ENCODE peak calls at places on chromosomes 11 and 22, in five cellular contexts. One of them, this sample, is unnamed.

GRCh38 chr22:23969071-23969470 is 2.4 kb downstream of the DDTL start:
- DNase-seq in stimulated activated CD8-positive, alpha-beta memory T cell treated with anti-CD3 and anti-CD28 coated beads, Interleukin-15, amount 100 ng/mL, for 1 hour: no peak
- DNase-seq in nucleus accumbens: no peak
- DNase-seq in Right ventricle myocardium inferior: peak
- DNase-seq in NCI-H1092 treated with DMSO at 0.1 percent for 48 hours: no peak
- DNase-seq in this sample: no peak

GRCh38 chr11:60348116-60348515 is 21.1 kb downstream of the MS4A6E start:
- DNase-seq in nucleus accumbens: no peak
- DNase-seq in Right ventricle myocardium inferior: no peak
- DNase-seq in NCI-H1092 treated with DMSO at 0.1 percent for 48 hours: no peak
- DNase-seq in stimulated activated CD8-positive, alpha-beta memory T cell treated with anti-CD3 and anti-CD28 coated beads, Interleukin-15, amount 100 ng/mL, for 1 hour: no peak
- DNase-seq in this sample: peak

GRCh38 chr11:102522332-102523207 is 8.0 kb downstream of the MMP7 start:
- DNase-seq in stimulated activated CD8-positive, alpha-beta memory T cell treated with anti-CD3 and anti-CD28 coated beads, Interleukin-15, amount 100 ng/mL, for 1 hour: no peak
- DNase-seq in NCI-H1092 treated with DMSO at 0.1 percent for 48 hours: no peak
- DNase-seq in Right ventricle myocardium inferior: no peak
- DNase-seq in nucleus accumbens: no peak
- DNase-seq in this sample: no peak

GRCh38 chr22:28341001-28341400 is 338.6 kb downstream of the TTC28 start:
- DNase-seq in NCI-H1092 treated with DMSO at 0.1 percent for 48 hours: no peak
- DNase-seq in Right ventricle myocardium inferior: no peak
- DNase-seq in stimulated activated CD8-positive, alpha-beta memory T cell treated with anti-CD3 and anti-CD28 coated beads, Interleukin-15, amount 100 ng/mL, for 1 hour: no peak
- DNase-seq in nucleus accumbens: no peak
- DNase-seq in this sample: no peak

GRCh38 chr22:32533265-32534068 is 58.9 kb downstream of the FBXO7 start:
- DNase-seq in Right ventricle myocardium inferior: no peak
- DNase-seq in nucleus accumbens: no peak
- DNase-seq in NCI-H1092 treated with DMSO at 0.1 percent for 48 hours: no peak
- DNase-seq in stimulated activated CD8-positive, alpha-beta memory T cell treated with anti-CD3 and anti-CD28 coated beads, Interleukin-15, amount 100 ng/mL, for 1 hour: no peak
- DNase-seq in this sample: no peak

GRCh38 chr11:118997627-118998387 is at the start of gene CENATAC:
- DNase-seq in stimulated activated CD8-positive, alpha-beta memory T cell treated with anti-CD3 and anti-CD28 coated beads, Interleukin-15, amount 100 ng/mL, for 1 hour: peak
- DNase-seq in NCI-H1092 treated with DMSO at 0.1 percent for 48 hours: peak
- DNase-seq in nucleus accumbens: peak
- DNase-seq in Right ventricle myocardium inferior: peak
- DNase-seq in this sample: peak

GRCh38 chr11:112334381-112334780 is 73.7 kb upstream of the PLET1 start:
- DNase-seq in NCI-H1092 treated with DMSO at 0.1 percent for 48 hours: no peak
- DNase-seq in Right ventricle myocardium inferior: no peak
- DNase-seq in nucleus accumbens: no peak
- DNase-seq in stimulated activated CD8-positive, alpha-beta memory T cell treated with anti-CD3 and anti-CD28 coated beads, Interleukin-15, amount 100 ng/mL, for 1 hour: no peak
- DNase-seq in this sample: peak

GRCh38 chr11:124113890-124114289 is 1.4 kb upstream of the VWA5A start:
- DNase-seq in nucleus accumbens: no peak
- DNase-seq in Right ventricle myocardium inferior: no peak
- DNase-seq in NCI-H1092 treated with DMSO at 0.1 percent for 48 hours: no peak
- DNase-seq in stimulated activated CD8-positive, alpha-beta memory T cell treated with anti-CD3 and anti-CD28 coated beads, Interleukin-15, amount 100 ng/mL, for 1 hour: no peak
- DNase-seq in this sample: no peak

GRCh38 chr11:16184588-16184987 is 171.8 kb downstream of the SOX6 start:
- DNase-seq in NCI-H1092 treated with DMSO at 0.1 percent for 48 hours: peak
- DNase-seq in Right ventricle myocardium inferior: no peak
- DNase-seq in stimulated activated CD8-positive, alpha-beta memory T cell treated with anti-CD3 and anti-CD28 coated beads, Interleukin-15, amount 100 ng/mL, for 1 hour: no peak
- DNase-seq in nucleus accumbens: no peak
- DNase-seq in this sample: peak

GRCh38 chr11:7903940-7904339 is 27.1 kb downstream of the OR10A6 start:
- DNase-seq in nucleus accumbens: no peak
- DNase-seq in stimulated activated CD8-positive, alpha-beta memory T cell treated with anti-CD3 and anti-CD28 coated beads, Interleukin-15, amount 100 ng/mL, for 1 hour: no peak
- DNase-seq in Right ventricle myocardium inferior: no peak
- DNase-seq in NCI-H1092 treated with DMSO at 0.1 percent for 48 hours: no peak
- DNase-seq in this sample: no peak

GRCh38 chr11:69120096-69120875 is 35.4 kb upstream of the SMIM38 start:
- DNase-seq in nucleus accumbens: no peak
- DNase-seq in Right ventricle myocardium inferior: no peak
- DNase-seq in stimulated activated CD8-positive, alpha-beta memory T cell treated with anti-CD3 and anti-CD28 coated beads, Interleukin-15, amount 100 ng/mL, for 1 hour: no peak
- DNase-seq in NCI-H1092 treated with DMSO at 0.1 percent for 48 hours: no peak
- DNase-seq in this sample: no peak

GRCh38 chr11:36296925-36297604 is 977 bp downstream of the PRR5L start:
- DNase-seq in stimulated activated CD8-positive, alpha-beta memory T cell treated with anti-CD3 and anti-CD28 coated beads, Interleukin-15, amount 100 ng/mL, for 1 hour: no peak
- DNase-seq in NCI-H1092 treated with DMSO at 0.1 percent for 48 hours: no peak
- DNase-seq in nucleus accumbens: no peak
- DNase-seq in Right ventricle myocardium inferior: no peak
- DNase-seq in this sample: no peak

GRCh38 chr22:31044262-31044861 is 36.8 kb upstream of the SMTN start:
- DNase-seq in stimulated activated CD8-positive, alpha-beta memory T cell treated with anti-CD3 and anti-CD28 coated beads, Interleukin-15, amount 100 ng/mL, for 1 hour: no peak
- DNase-seq in Right ventricle myocardium inferior: no peak
- DNase-seq in NCI-H1092 treated with DMSO at 0.1 percent for 48 hours: no peak
- DNase-seq in nucleus accumbens: no peak
- DNase-seq in this sample: no peak

GRCh38 chr22:23118647-23119491 is 22.9 kb downstream of the RSPH14 start:
- DNase-seq in NCI-H1092 treated with DMSO at 0.1 percent for 48 hours: no peak
- DNase-seq in stimulated activated CD8-positive, alpha-beta memory T cell treated with anti-CD3 and anti-CD28 coated beads, Interleukin-15, amount 100 ng/mL, for 1 hour: no peak
- DNase-seq in Right ventricle myocardium inferior: peak
- DNase-seq in nucleus accumbens: no peak
- DNase-seq in this sample: no peak

GRCh38 chr11:114440971-114441810 is 1.9 kb downstream of the REXO2 start:
- DNase-seq in Right ventricle myocardium inferior: no peak
- DNase-seq in nucleus accumbens: no peak
- DNase-seq in NCI-H1092 treated with DMSO at 0.1 percent for 48 hours: peak
- DNase-seq in stimulated activated CD8-positive, alpha-beta memory T cell treated with anti-CD3 and anti-CD28 coated beads, Interleukin-15, amount 100 ng/mL, for 1 hour: no peak
- DNase-seq in this sample: peak

GRCh38 chr11:76613901-76614300 is 56.6 kb downstream of the LRRC32 start:
- DNase-seq in nucleus accumbens: no peak
- DNase-seq in Right ventricle myocardium inferior: peak
- DNase-seq in NCI-H1092 treated with DMSO at 0.1 percent for 48 hours: no peak
- DNase-seq in stimulated activated CD8-positive, alpha-beta memory T cell treated with anti-CD3 and anti-CD28 coated beads, Interleukin-15, amount 100 ng/mL, for 1 hour: no peak
- DNase-seq in this sample: no peak

GRCh38 chr11:11349870-11350325 is 3.2 kb downstream of the CSNK2A3 start:
- DNase-seq in NCI-H1092 treated with DMSO at 0.1 percent for 48 hours: no peak
- DNase-seq in stimulated activated CD8-positive, alpha-beta memory T cell treated with anti-CD3 and anti-CD28 coated beads, Interleukin-15, amount 100 ng/mL, for 1 hour: no peak
- DNase-seq in Right ventricle myocardium inferior: no peak
- DNase-seq in nucleus accumbens: no peak
- DNase-seq in this sample: no peak

GRCh38 chr11:76787271-76787670 is 4.1 kb downstream of the TSKU start:
- DNase-seq in Right ventricle myocardium inferior: no peak
- DNase-seq in nucleus accumbens: no peak
- DNase-seq in NCI-H1092 treated with DMSO at 0.1 percent for 48 hours: no peak
- DNase-seq in stimulated activated CD8-positive, alpha-beta memory T cell treated with anti-CD3 and anti-CD28 coated beads, Interleukin-15, amount 100 ng/mL, for 1 hour: no peak
- DNase-seq in this sample: no peak

GRCh38 chr22:37752189-37753061 is 55.3 kb upstream of the GCAT start:
- DNase-seq in stimulated activated CD8-positive, alpha-beta memory T cell treated with anti-CD3 and anti-CD28 coated beads, Interleukin-15, amount 100 ng/mL, for 1 hour: no peak
- DNase-seq in nucleus accumbens: no peak
- DNase-seq in Right ventricle myocardium inferior: peak
- DNase-seq in NCI-H1092 treated with DMSO at 0.1 percent for 48 hours: peak
- DNase-seq in this sample: peak

GRCh38 chr11:91100432-91100831 is 877.6 kb upstream of the CHORDC1 start:
- DNase-seq in NCI-H1092 treated with DMSO at 0.1 percent for 48 hours: no peak
- DNase-seq in nucleus accumbens: no peak
- DNase-seq in stimulated activated CD8-positive, alpha-beta memory T cell treated with anti-CD3 and anti-CD28 coated beads, Interleukin-15, amount 100 ng/mL, for 1 hour: no peak
- DNase-seq in Right ventricle myocardium inferior: no peak
- DNase-seq in this sample: no peak

GRCh38 chr11:8906629-8907028 is 4.4 kb upstream of the AKIP1 start:
- DNase-seq in Right ventricle myocardium inferior: no peak
- DNase-seq in nucleus accumbens: no peak
- DNase-seq in stimulated activated CD8-positive, alpha-beta memory T cell treated with anti-CD3 and anti-CD28 coated beads, Interleukin-15, amount 100 ng/mL, for 1 hour: no peak
- DNase-seq in NCI-H1092 treated with DMSO at 0.1 percent for 48 hours: no peak
- DNase-seq in this sample: no peak

GRCh38 chr11:35326266-35326879 is 93.0 kb downstream of the SLC1A2 start:
- DNase-seq in stimulated activated CD8-positive, alpha-beta memory T cell treated with anti-CD3 and anti-CD28 coated beads, Interleukin-15, amount 100 ng/mL, for 1 hour: no peak
- DNase-seq in Right ventricle myocardium inferior: no peak
- DNase-seq in nucleus accumbens: no peak
- DNase-seq in NCI-H1092 treated with DMSO at 0.1 percent for 48 hours: no peak
- DNase-seq in this sample: no peak

GRCh38 chr11:113317297-113317696 is 2.9 kb downstream of the TTC12 start:
- DNase-seq in NCI-H1092 treated with DMSO at 0.1 percent for 48 hours: peak
- DNase-seq in Right ventricle myocardium inferior: no peak
- DNase-seq in stimulated activated CD8-positive, alpha-beta memory T cell treated with anti-CD3 and anti-CD28 coated beads, Interleukin-15, amount 100 ng/mL, for 1 hour: no peak
- DNase-seq in nucleus accumbens: no peak
- DNase-seq in this sample: peak

GRCh38 chr22:48899523-48900326 is 927.9 kb downstream of the BRD1 start:
- DNase-seq in nucleus accumbens: no peak
- DNase-seq in stimulated activated CD8-positive, alpha-beta memory T cell treated with anti-CD3 and anti-CD28 coated beads, Interleukin-15, amount 100 ng/mL, for 1 hour: no peak
- DNase-seq in Right ventricle myocardium inferior: no peak
- DNase-seq in NCI-H1092 treated with DMSO at 0.1 percent for 48 hours: no peak
- DNase-seq in this sample: no peak

GRCh38 chr11:94184861-94185260 is 56.2 kb downstream of the PANX1 start:
- DNase-seq in nucleus accumbens: no peak
- DNase-seq in NCI-H1092 treated with DMSO at 0.1 percent for 48 hours: no peak
- DNase-seq in Right ventricle myocardium inferior: no peak
- DNase-seq in stimulated activated CD8-positive, alpha-beta memory T cell treated with anti-CD3 and anti-CD28 coated beads, Interleukin-15, amount 100 ng/mL, for 1 hour: no peak
- DNase-seq in this sample: no peak

GRCh38 chr22:21445437-21446127 is 21.6 kb upstream of the TMEM191C start:
- DNase-seq in NCI-H1092 treated with DMSO at 0.1 percent for 48 hours: no peak
- DNase-seq in nucleus accumbens: no peak
- DNase-seq in stimulated activated CD8-positive, alpha-beta memory T cell treated with anti-CD3 and anti-CD28 coated beads, Interleukin-15, amount 100 ng/mL, for 1 hour: no peak
- DNase-seq in Right ventricle myocardium inferior: no peak
- DNase-seq in this sample: no peak

GRCh38 chr11:74685905-74686304 is 45.3 kb downstream of the CHRDL2 start:
- DNase-seq in NCI-H1092 treated with DMSO at 0.1 percent for 48 hours: no peak
- DNase-seq in stimulated activated CD8-positive, alpha-beta memory T cell treated with anti-CD3 and anti-CD28 coated beads, Interleukin-15, amount 100 ng/mL, for 1 hour: no peak
- DNase-seq in nucleus accumbens: no peak
- DNase-seq in Right ventricle myocardium inferior: no peak
- DNase-seq in this sample: no peak

GRCh38 chr11:114075891-114076441 is 16.5 kb downstream of the ZBTB16 start:
- DNase-seq in stimulated activated CD8-positive, alpha-beta memory T cell treated with anti-CD3 and anti-CD28 coated beads, Interleukin-15, amount 100 ng/mL, for 1 hour: no peak
- DNase-seq in Right ventricle myocardium inferior: no peak
- DNase-seq in NCI-H1092 treated with DMSO at 0.1 percent for 48 hours: no peak
- DNase-seq in nucleus accumbens: no peak
- DNase-seq in this sample: no peak

GRCh38 chr22:20940178-20940790 is 23.1 kb downstream of the CRKL start:
- DNase-seq in NCI-H1092 treated with DMSO at 0.1 percent for 48 hours: no peak
- DNase-seq in Right ventricle myocardium inferior: no peak
- DNase-seq in stimulated activated CD8-positive, alpha-beta memory T cell treated with anti-CD3 and anti-CD28 coated beads, Interleukin-15, amount 100 ng/mL, for 1 hour: no peak
- DNase-seq in nucleus accumbens: no peak
- DNase-seq in this sample: no peak

GRCh38 chr11:70073188-70073817 is 4.8 kb upstream of the ANO1 start:
- DNase-seq in Right ventricle myocardium inferior: no peak
- DNase-seq in stimulated activated CD8-positive, alpha-beta memory T cell treated with anti-CD3 and anti-CD28 coated beads, Interleukin-15, amount 100 ng/mL, for 1 hour: no peak
- DNase-seq in nucleus accumbens: no peak
- DNase-seq in NCI-H1092 treated with DMSO at 0.1 percent for 48 hours: no peak
- DNase-seq in this sample: no peak

GRCh38 chr11:7467652-7468051 is 17.7 kb upstream of the OLFML1 start:
- DNase-seq in stimulated activated CD8-positive, alpha-beta memory T cell treated with anti-CD3 and anti-CD28 coated beads, Interleukin-15, amount 100 ng/mL, for 1 hour: no peak
- DNase-seq in NCI-H1092 treated with DMSO at 0.1 percent for 48 hours: no peak
- DNase-seq in nucleus accumbens: no peak
- DNase-seq in Right ventricle myocardium inferior: no peak
- DNase-seq in this sample: no peak

This sample was measured in DMS153.